ENCODE peak calls at places on chromosomes 12 and 14, in four cellular contexts. V is GM13977, P is GM20000, M is nephron progenitor cell. B is an unnamed sample.

GRCh38 chr14:105876158-105876557 is 349.8 kb downstream of the TMEM121 start:
- DNase-seq in M (no peak), P (no peak), V (no peak), B (no peak)

GRCh38 chr12:111784953-111785352 is 18.2 kb downstream of the ALDH2 start:
- DNase-seq in V (no peak), P (no peak), M (no peak), B (no peak)

GRCh38 chr14:79861111-79861510 is 350.2 kb downstream of the DIO2 start:
- DNase-seq in P (no peak), V (no peak), M (no peak), B (no peak)

GRCh38 chr12:10501031-10501430 is 4.7 kb upstream of the EIF2S3B start:
- DNase-seq in V (no peak), P (no peak), M (no peak), B (no peak)

GRCh38 chr12:94100990-94101901 is 47.1 kb upstream of the PLXNC1 start:
- DNase-seq in P (peak; percentile 81), M (peak; percentile 88), V (peak; percentile 79), B (peak; percentile 81)

GRCh38 chr12:79883216-79883615 is 51.7 kb downstream of the PPP1R12A start:
- DNase-seq in P (no peak), M (no peak), V (no peak), B (no peak)

GRCh38 chr12:90301095-90301494 is 592.5 kb upstream of the ATP2B1 start:
- DNase-seq in P (no peak), M (no peak), V (no peak), B (no peak)

GRCh38 chr14:58915646-58916045 is 272.8 kb upstream of the DAAM1 start:
- DNase-seq in M (no peak), V (no peak), P (no peak), B (no peak)

GRCh38 chr12:122944588-122944987 is 21.7 kb downstream of the ABCB9 start:
- DNase-seq in M (no peak), P (no peak), V (no peak), B (no peak)

GRCh38 chr14:59004012-59004411 is 184.5 kb upstream of the DAAM1 start:
- DNase-seq in P (no peak), M (no peak), V (no peak), B (no peak)

GRCh38 chr12:93591137-93591868 is 18.8 kb downstream of the SOCS2 start:
- DNase-seq in V (peak; percentile 40), M (peak; percentile 55), P (peak; percentile 41), B (peak; percentile 50)

GRCh38 chr12:13962699-13963098 is 18.7 kb downstream of the GRIN2B start:
- DNase-seq in V (no peak), P (no peak), M (peak; percentile 18), B (no peak)
- TF ChIP-seq CTCF in V (peak; percentile 37), P (peak; percentile 42), M (peak; percentile 33), B (no peak)

DNA sequence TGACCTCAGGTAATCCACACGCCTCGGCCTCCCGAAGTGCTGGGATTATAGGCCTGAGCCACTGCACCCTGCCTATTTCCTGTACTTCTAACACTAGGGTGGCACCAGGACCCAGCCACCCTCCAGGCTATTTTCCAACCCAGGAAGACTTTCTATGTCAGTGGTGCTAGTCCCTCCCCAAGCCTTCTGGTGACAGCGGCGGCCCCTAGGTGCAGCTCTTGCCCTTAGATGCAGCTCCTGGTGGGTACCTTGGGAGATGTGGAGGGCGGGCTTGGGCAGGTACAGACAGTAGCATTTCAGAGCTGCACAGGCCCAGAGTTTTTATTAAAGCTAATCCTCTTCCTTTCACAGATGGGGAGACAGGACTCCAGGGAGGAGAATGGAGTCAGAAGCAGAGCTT is 62.8 kb downstream of the SRRM4 start:
- DNase-seq in P (no peak), V (no peak), M (no peak), B (no peak)
- TF ChIP-seq CTCF in P (no peak), V (no peak), M (no peak), B (no peak)

GRCh38 chr14:22220427-22220826 is 368.6 kb downstream of the DAD1 start:
- DNase-seq in M (no peak), V (no peak), P (no peak), B (no peak)
- TF ChIP-seq CTCF in M (no peak), V (no peak), P (no peak), B (no peak)

DNA sequence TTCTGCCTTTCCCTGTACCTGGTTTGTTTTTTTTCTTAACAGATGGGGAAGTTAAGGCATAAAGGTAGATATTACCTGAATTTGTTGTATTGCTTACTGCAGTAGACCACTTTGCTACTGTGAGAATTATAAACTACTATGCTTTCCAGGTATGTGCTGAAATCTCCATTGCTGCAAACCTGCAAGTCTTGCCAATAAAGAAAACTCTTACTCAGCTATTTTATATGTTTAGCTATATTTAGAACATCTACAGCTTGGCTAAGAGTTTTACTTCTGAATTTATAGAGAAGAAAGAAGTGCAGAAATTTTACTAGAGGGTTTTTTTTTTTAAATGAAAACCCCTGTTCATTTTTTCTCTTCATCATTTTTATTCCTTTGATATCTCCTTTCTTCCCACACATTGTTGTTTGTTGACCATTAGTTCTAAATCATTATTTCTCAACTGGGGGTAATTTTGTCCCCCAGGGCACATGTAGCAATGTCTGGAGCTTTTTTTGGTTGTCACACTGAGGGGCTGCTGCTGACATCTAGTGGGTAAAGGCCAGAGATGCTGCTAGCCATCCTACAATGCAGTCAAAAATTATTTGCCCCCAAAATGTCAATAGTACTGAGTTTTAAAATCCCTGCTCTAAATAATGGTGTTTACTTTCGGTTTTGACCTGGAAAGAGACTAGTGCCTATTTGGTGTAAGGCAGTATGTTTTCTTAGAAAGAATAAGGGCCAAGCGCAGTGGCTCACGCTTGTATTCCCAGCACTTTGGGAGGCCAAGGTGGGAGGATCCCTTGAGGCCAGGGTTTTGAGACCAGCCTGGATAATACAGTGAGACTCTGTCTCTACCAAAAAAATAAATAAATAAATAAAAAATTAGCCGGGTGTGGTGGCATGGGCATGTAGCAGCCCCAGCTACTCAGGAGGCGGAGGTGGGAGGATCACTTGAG is 48.6 kb downstream of the PCNX1 start:
- DNase-seq in M (no peak), P (peak; percentile 12), V (peak; percentile 12), B (peak; percentile 58)
- TF ChIP-seq CTCF in M (peak; percentile 36), P (peak; percentile 37), V (peak; percentile 82), B (peak; percentile 78)

GRCh38 chr14:74503256-74503972 is 9.8 kb downstream of the ISCA2 start:
- DNase-seq in P (no peak), M (no peak), V (no peak), B (no peak)

GRCh38 chr14:74500417-74501134 is 7.0 kb downstream of the ISCA2 start:
- DNase-seq in P (no peak), M (no peak), V (no peak), B (no peak)

GRCh38 chr14:74501691-74502090 is 8.1 kb downstream of the ISCA2 start:
- DNase-seq in M (no peak), V (no peak), P (no peak), B (no peak)

GRCh38 chr14:74502236-74503019 is 8.9 kb downstream of the ISCA2 start:
- DNase-seq in P (peak; percentile 50), V (peak; percentile 57), M (peak; percentile 44), B (peak; percentile 37)

DNA sequence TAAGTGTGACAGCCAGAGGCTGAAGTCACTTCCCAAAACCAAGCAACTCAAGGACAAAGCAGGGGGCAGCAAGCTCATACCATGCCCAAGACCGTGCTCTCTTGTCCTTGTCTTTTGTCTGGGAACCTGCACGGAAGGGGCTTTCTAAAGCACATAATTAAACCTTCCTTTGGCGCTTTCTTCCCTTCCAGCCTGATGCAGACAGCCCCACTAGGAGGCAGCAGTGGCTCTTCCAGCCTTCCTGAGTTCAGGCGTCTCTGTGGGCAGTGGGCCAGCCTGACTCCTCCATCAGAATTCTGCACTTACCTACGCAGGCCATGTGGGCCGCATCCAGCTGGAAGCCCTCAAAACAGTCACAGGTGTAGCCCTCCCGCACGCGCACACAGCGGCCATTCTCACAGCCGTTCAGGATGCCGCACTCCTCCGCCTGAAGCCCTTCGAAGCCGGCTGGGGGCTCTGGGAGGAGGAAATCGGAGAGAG is 7.6 kb downstream of the ISCA2 start:
- DNase-seq in V (no peak), M (peak; percentile 65), P (no peak), B (no peak)
- TF ChIP-seq CTCF in V (peak; percentile 32), M (peak; percentile 69), P (peak; percentile 14), B (no peak)

DNA sequence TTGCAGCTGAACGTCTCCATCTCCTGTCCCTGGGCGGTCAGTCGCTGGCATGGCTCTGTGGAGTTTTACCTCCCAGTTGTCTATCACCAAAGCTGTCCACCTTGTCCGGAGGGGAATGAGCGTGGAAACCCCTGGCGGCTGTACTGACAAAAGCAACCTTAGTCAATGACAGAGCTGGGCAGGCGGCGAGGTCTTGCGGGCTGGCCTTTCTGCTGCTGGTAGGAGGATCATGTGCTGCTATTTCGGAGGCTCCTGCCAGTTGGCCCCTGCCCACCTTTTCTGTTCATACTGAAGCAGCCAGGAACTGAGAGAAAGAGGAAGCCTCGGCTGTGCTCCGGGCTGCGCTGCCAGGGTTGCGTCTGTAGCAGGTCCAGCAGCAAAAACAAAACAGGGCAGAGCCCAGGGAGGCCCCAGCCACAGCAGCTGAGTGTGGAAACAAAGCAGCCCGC is 57.7 kb downstream of the HMGA2 start:
- DNase-seq in P (peak; percentile 46), M (no peak), V (peak; percentile 46), B (peak; percentile 11)
- TF ChIP-seq CTCF in P (no peak), M (no peak), V (peak; percentile 21), B (no peak)